ENCODE peak calls at places on chromosome 2, in ten cellular contexts. C is ovary, E is tibial artery, I is heart right ventricle, G is heart left ventricle, P is body of pancreas, H is OCI-LY7, U is aorta, Y is H7, X is GM23248. F is an unnamed sample.

GRCh38 chr2:43848174-43848573 is 9.4 kb downstream of the ABCG8 start:
- DNase-seq in C (no peak), Y (peak; percentile 8), X (no peak), G (no peak), U (no peak), H (peak; percentile 4), P (no peak), I (no peak), E (no peak), F (no peak)

GRCh38 chr2:147030966-147031760 is 813.7 kb upstream of the ACVR2A start:
- DNase-seq in I (no peak), U (no peak), P (no peak), X (peak; percentile 53), E (no peak), H (no peak), Y (no peak), C (no peak), G (no peak), F (no peak)

GRCh38 chr2:128630974-128631697 is 312.5 kb upstream of the HS6ST1 start:
- DNase-seq in C (peak; percentile 2), Y (peak; percentile 14), U (peak; percentile 58), X (no peak), P (no peak), I (no peak), G (peak; percentile 5), H (no peak), E (peak; percentile 53), F (no peak)

GRCh38 chr2:234681206-234681605 is 184.3 kb upstream of the ARL4C start:
- DNase-seq in U (no peak), G (no peak), I (no peak), C (no peak), E (no peak), P (no peak), H (no peak), X (no peak), Y (no peak), F (no peak)

GRCh38 chr2:1548910-1549673 is 135.8 kb downstream of the TPO start:
- DNase-seq in P (no peak), G (no peak), E (peak; percentile 52), X (peak; percentile 13), H (no peak), C (no peak), Y (no peak), U (peak; percentile 57), I (no peak), F (no peak)

GRCh38 chr2:239790313-239790712 is 234.8 kb downstream of the NDUFA10 start:
- DNase-seq in P (no peak), X (no peak), E (peak; percentile 41), I (no peak), C (no peak), Y (no peak), U (peak; percentile 65), G (peak; percentile 9), H (no peak), F (no peak)

GRCh38 chr2:158743899-158744298 is 51.2 kb upstream of the DAPL1 start:
- DNase-seq in I (no peak), H (no peak), U (no peak), Y (no peak), C (peak; percentile 34), P (no peak), E (no peak), G (no peak), X (no peak), F (no peak)

GRCh38 chr2:65666156-65666725 is 233.8 kb upstream of the SPRED2 start:
- DNase-seq in X (peak; percentile 49), E (no peak), C (no peak), U (no peak), P (no peak), I (no peak), Y (no peak), H (no peak), G (no peak), F (peak; percentile 18)

GRCh38 chr2:31972059-31972458 is 38.7 kb downstream of the MEMO1 start:
- DNase-seq in G (no peak), E (no peak), C (no peak), I (no peak), H (no peak), U (no peak), X (no peak), P (no peak), Y (no peak), F (no peak)

GRCh38 chr2:106970471-106971261 is 84.7 kb upstream of the ST6GAL2 start:
- DNase-seq in X (peak; percentile 80), G (no peak), I (no peak), H (no peak), C (no peak), Y (no peak), U (no peak), E (no peak), P (no peak), F (no peak)

GRCh38 chr2:172434821-172435607 is 7.6 kb downstream of the ITGA6 start:
- DNase-seq in C (no peak), Y (peak; percentile 43), X (no peak), I (no peak), P (no peak), E (no peak), G (no peak), H (peak; percentile 3), U (no peak), F (no peak)
- H3K4me3 ChIP-seq in C (no peak overlapping the region), Y (no peak overlapping the region), X (no peak overlapping the region), I (no peak overlapping the region), P (no peak overlapping the region), E (no peak overlapping the region), G (no peak overlapping the region), H (no peak overlapping the region), U (no peak overlapping the region), F (no peak overlapping the region)

DNA sequence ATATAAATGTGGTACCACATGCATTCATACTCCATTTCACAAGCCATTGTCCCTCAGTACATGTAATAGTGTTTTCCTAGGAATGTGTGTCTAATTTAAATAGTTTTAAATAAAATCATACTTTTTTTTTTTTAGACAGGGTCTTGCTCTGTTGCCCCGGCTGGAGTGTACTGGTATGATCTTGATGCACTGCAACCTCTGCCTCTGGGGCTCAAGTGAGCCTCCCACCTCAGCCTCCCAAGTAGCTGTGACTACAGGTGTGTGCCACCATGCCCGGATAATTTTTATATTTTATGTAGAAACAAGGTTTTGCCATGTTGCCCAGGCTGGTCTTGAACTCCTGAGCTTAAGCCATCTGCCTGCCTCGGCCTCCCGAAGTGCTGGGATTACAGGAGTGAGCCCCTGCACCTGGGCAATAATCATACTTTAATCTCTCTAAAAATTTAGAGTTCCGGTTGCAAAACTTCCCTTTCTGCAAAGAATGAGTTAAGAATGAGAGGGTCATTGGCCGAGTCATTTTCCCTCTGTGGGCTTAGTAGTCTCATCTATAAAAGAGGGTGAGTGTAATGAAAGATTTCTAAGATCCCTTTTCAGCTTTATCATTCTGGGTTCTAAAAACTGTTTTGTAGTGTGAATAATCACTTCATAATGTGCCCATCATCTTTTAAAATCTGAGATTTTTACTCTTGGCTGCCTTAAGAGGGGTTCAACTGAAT is 116.0 kb upstream of the PELI1 start:
- DNase-seq in P (no peak), G (no peak), H (no peak), X (no peak), Y (no peak), I (no peak), C (no peak), U (no peak), E (no peak), F (no peak)
- H3K36me3 ChIP-seq in P (no peaks in the 10 kb centered on the region), G (no peaks in the 10 kb centered on the region), H (no peaks in the 10 kb centered on the region), X (no peaks in the 10 kb centered on the region), Y (peaks cover 21% of the 10 kb centered on the region), I (no peaks in the 10 kb centered on the region), C (no peaks in the 10 kb centered on the region), U (no peaks in the 10 kb centered on the region), E (no peaks in the 10 kb centered on the region), F (no peaks in the 10 kb centered on the region)

GRCh38 chr2:50086450-50086849 is 932.1 kb upstream of the FSHR start:
- DNase-seq in E (no peak), H (no peak), C (no peak), G (no peak), P (no peak), X (no peak), Y (no peak), U (no peak), I (no peak), F (no peak)
- H3K4me3 ChIP-seq in E (no peak overlapping the region), H (no peak overlapping the region), C (no peak overlapping the region), G (no peak overlapping the region), P (no peak overlapping the region), X (no peak overlapping the region), Y (no peak overlapping the region), U (no peak overlapping the region), I (no peak overlapping the region), F (no peak overlapping the region)

DNA sequence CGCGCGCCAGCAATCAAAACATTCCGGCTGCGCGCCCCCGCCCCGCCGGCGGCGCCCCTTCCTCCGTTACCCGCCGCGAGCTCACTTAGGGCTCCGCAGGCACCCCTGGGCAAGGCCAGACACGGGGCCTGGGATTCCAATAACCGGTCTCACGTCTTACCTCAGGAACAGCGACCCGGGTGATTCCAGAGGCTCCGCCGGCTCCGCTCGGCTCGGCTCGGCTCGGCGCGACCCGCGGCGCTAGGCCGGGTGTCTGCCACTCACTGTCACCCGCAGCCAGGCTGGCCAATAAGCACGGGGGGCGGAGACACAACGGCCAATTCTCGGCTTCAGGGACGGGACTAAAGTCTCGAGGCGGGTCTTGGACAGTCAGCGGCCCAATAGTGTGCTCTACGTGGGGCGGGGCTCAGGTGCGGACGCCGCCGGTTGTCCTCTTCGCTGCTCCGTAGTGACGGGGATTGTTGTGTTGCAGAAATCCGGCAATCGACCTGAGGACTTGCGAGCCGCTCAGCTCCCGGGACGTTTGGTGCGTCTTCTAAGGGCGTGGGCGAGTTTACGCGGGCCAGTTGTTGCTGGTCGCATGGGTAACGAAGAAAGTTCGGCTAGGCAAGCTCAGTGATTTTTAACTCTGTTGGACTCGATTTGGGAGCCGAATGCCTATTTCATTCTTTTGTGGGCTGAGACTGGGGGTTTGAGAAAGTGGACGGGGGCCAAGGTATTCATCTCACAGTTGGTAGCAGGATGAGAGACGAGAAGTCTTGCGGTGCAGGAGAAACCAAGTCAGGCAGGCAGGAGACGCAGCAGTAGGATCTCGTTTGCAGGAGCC is at the start of the genes ANKZF1 and ATG9A:
- DNase-seq in P (peak; percentile 99), X (peak; percentile 100), G (peak; percentile 99), I (peak; percentile 98), Y (peak; percentile 100), E (peak; percentile 100), C (peak; percentile 98), U (peak; percentile 99), H (peak; percentile 99), F (peak; percentile 97)
- H3K36me3 ChIP-seq in P (peaks cover 19% of the 10 kb centered on the region), X (peaks cover 31% of the 10 kb centered on the region), G (peaks cover 52% of the 10 kb centered on the region), I (peaks cover 4% of the 10 kb centered on the region), Y (peaks cover 26% of the 10 kb centered on the region), E (peaks cover 54% of the 10 kb centered on the region), C (no peaks in the 10 kb centered on the region), U (peaks cover 4% of the 10 kb centered on the region), H (peaks cover 51% of the 10 kb centered on the region), F (peaks cover 34% of the 10 kb centered on the region)

GRCh38 chr2:40283111-40283909 is 168.6 kb downstream of the SLC8A1 start:
- DNase-seq in G (no peak), I (no peak), U (no peak), X (no peak), Y (no peak), C (no peak), P (no peak), H (peak; percentile 44), E (no peak), F (no peak)
- H3K4me3 ChIP-seq in G (no peak overlapping the region), I (no peak overlapping the region), U (peak overlapping the region; percentile 41), X (no peak overlapping the region), Y (no peak overlapping the region), C (no peak overlapping the region), P (no peak overlapping the region), H (peak overlapping the region; percentile 63), E (peak overlapping the region; percentile 49), F (no peak overlapping the region)

GRCh38 chr2:108805782-108806181 is 19.2 kb downstream of the CCDC138 start:
- DNase-seq in U (no peak), X (no peak), E (no peak), G (no peak), P (no peak), C (no peak), H (no peak), Y (no peak), I (no peak), F (no peak)
- H3K36me3 ChIP-seq in U (no peaks in the 10 kb centered on the region), X (peaks cover 13% of the 10 kb centered on the region), E (peaks cover 4% of the 10 kb centered on the region), G (peaks cover 7% of the 10 kb centered on the region), P (no peaks in the 10 kb centered on the region), C (no peaks in the 10 kb centered on the region), H (peaks cover 80% of the 10 kb centered on the region), Y (peaks cover 5% of the 10 kb centered on the region), I (no peaks in the 10 kb centered on the region), F (no peaks in the 10 kb centered on the region)